ENCODE peak calls at places on chromosomes 6 and 20, in eight cellular contexts. M is stimulated activated CD4-positive, alpha-beta T cell treated with anti-CD3 and anti-CD28 coated beads, TNF-alpha, amount 100 ng/mL, for 1 hour; S is left lung; A is GM23248; X is sciatic nerve; R is activated CD4-positive, alpha-beta T cell treated with anti-CD3 and anti-CD28 coated beads, Interleukin-2, amount 50 U/mL, for 24 hours; V is NCI-H345; N is HTR-8/SVneo. Q is an unnamed sample.

GRCh38 chr6:113927001-113927400 is 43.9 kb downstream of the HDAC2 start:
- DNase-seq in M (no peak), S (no peak), A (no peak), X (no peak), R (no peak), V (no peak), N (no peak), Q (no peak)

GRCh38 chr6:142542704-142543233 is 241.0 kb downstream of the ADGRG6 start:
- DNase-seq in M (no peak), S (peak), A (peak), X (peak), R (no peak), V (no peak), N (peak), Q (peak)

GRCh38 chr6:169577974-169578373 is 123.9 kb downstream of the WDR27 start:
- DNase-seq in M (no peak), S (no peak), A (no peak), X (no peak), R (no peak), V (no peak), N (no peak), Q (no peak)

GRCh38 chr20:63178445-63178818 is 37.5 kb downstream of the YTHDF1 start:
- DNase-seq in M (no peak), S (no peak), A (no peak), X (no peak), R (no peak), V (no peak), N (no peak), Q (no peak)

GRCh38 chr6:154852700-154853099 is 119.5 kb downstream of the SCAF8 start:
- DNase-seq in M (no peak), S (no peak), A (peak), X (no peak), R (no peak), V (no peak), N (peak), Q (no peak)

GRCh38 chr6:132364249-132364648 is 37.0 kb downstream of the MOXD1 start:
- DNase-seq in M (no peak), S (no peak), A (no peak), X (no peak), R (no peak), V (no peak), N (no peak), Q (no peak)

GRCh38 chr20:18672826-18673225 is 85.0 kb downstream of the DTD1 start:
- DNase-seq in M (no peak), S (no peak), A (no peak), X (no peak), R (no peak), V (no peak), N (no peak), Q (no peak)

GRCh38 chr20:61575151-61575937 is 323.3 kb downstream of the CDH4 start:
- DNase-seq in M (no peak), S (no peak), A (no peak), X (no peak), R (no peak), V (peak), N (peak), Q (peak)

GRCh38 chr20:35883341-35883777 is 70.9 kb downstream of the SCAND1 start:
- DNase-seq in M (no peak), S (no peak), A (peak), X (no peak), R (no peak), V (no peak), N (no peak), Q (peak)

GRCh38 chr20:38673731-38674177 is 50.5 kb upstream of the SLC32A1 start:
- DNase-seq in M (no peak), S (no peak), A (peak), X (no peak), R (no peak), V (peak), N (peak), Q (no peak)

Q was measured in A172.